ENCODE peak calls at places on chromosomes 3 and 15, in nine cellular contexts. T is mammary epithelial cell, D is EH, I is amniotic stem cell, V is thyroid gland, Y is GM23338, S is LHCN-M2, M is memory B cell, O is AG10803. A is an unnamed sample.

GRCh38 chr3:144760831-144761230 is 789.2 kb downstream of the DIPK2A start:
- DNase-seq in T (peak), D (no peak), I (no peak), V (peak), Y (no peak), S (no peak), M (no peak), O (no peak), A (no peak)

GRCh38 chr15:66841953-66842681 is 140.1 kb downstream of the SMAD6 start:
- DNase-seq in T (peak), D (peak), I (peak), V (peak), Y (peak), S (peak), M (no peak), O (peak), A (peak)

GRCh38 chr3:35492846-35493245 is 146.5 kb upstream of the ARPP21 start:
- DNase-seq in T (no peak), D (no peak), I (no peak), V (no peak), Y (no peak), S (peak), M (no peak), O (no peak), A (no peak)

GRCh38 chr3:168073842-168074311 is 21.8 kb downstream of the GOLIM4 start:
- DNase-seq in T (peak), D (no peak), I (no peak), V (no peak), Y (no peak), S (peak), M (no peak), O (peak), A (no peak)

GRCh38 chr15:95051881-95052280 is 820.5 kb downstream of the MCTP2 start:
- DNase-seq in T (no peak), D (peak), I (no peak), V (no peak), Y (no peak), S (peak), M (no peak), O (peak), A (no peak)

GRCh38 chr3:32371466-32372212 is 20.0 kb upstream of the CMTM7 start:
- DNase-seq in T (no peak), D (no peak), I (no peak), V (peak), Y (no peak), S (no peak), M (no peak), O (no peak), A (no peak)

GRCh38 chr3:55842204-55842603 is 355.1 kb upstream of the WNT5A start:
- DNase-seq in T (no peak), D (no peak), I (no peak), V (no peak), Y (peak), S (no peak), M (no peak), O (no peak), A (no peak)

GRCh38 chr3:132637590-132637989 is 22.0 kb downstream of the ACAD11 start:
- DNase-seq in T (peak), D (peak), I (no peak), V (no peak), Y (no peak), S (peak), M (no peak), O (peak), A (no peak)

GRCh38 chr3:101823525-101823924 is 25.8 kb upstream of the NFKBIZ start:
- DNase-seq in T (no peak), D (peak), I (no peak), V (no peak), Y (no peak), S (no peak), M (no peak), O (peak), A (no peak)

GRCh38 chr3:66671348-66671747 is 170.5 kb upstream of the LRIG1 start:
- DNase-seq in T (no peak), D (no peak), I (no peak), V (no peak), Y (no peak), S (no peak), M (no peak), O (no peak), A (no peak)

GRCh38 chr3:171028025-171028778 is 1.7 kb upstream of the SLC2A2 start:
- DNase-seq in T (peak), D (peak), I (peak), V (peak), Y (peak), S (peak), M (no peak), O (peak), A (peak)